ENCODE peak calls at places on chromosomes 12 and 14, in five cellular contexts. U is effector memory CD4-positive, alpha-beta T cell; M is mammary epithelial cell; Z is cardiac muscle cell; X is ascending aorta. A is an unnamed sample. For H3K4me1, the result is how much of the 10 kb centered on the place peaks cover.

GRCh38 chr12:14454098-14454907 is 88.8 kb downstream of the ATF7IP start:
- DNase-seq in U (no peak), Z (peak), M (peak), X (no peak), A (peak)

GRCh38 chr12:85920324-85920947 is 46.3 kb downstream of the NTS start:
- DNase-seq in M (peak), U (no peak), X (no peak), Z (peak), A (no peak)

GRCh38 chr14:54003064-54003463 is 46.4 kb upstream of the BMP4 start:
- DNase-seq in X (no peak), U (no peak), Z (no peak), M (no peak), A (no peak)

GRCh38 chr12:70719672-70720420 is 82.6 kb upstream of the PTPRB start:
- DNase-seq in U (no peak), M (peak), Z (peak), X (no peak), A (no peak)

GRCh38 chr12:67925077-67925476 is 64.2 kb upstream of the IFNG-AS1 start:
- DNase-seq in X (no peak), M (no peak), Z (no peak), U (no peak), A (no peak)

GRCh38 chr14:104797112-104798044 is 1.8 kb upstream of the AKT1 start:
- DNase-seq in Z (no peak), U (no peak), M (no peak), X (no peak), A (no peak)

GRCh38 chr14:91378945-91379932 is 38.4 kb downstream of the CCDC88C start:
- DNase-seq in U (no peak), Z (no peak), X (no peak), M (no peak), A (no peak)

GRCh38 chr14:100629098-100629497 is 41.9 kb upstream of the BEGAIN start:
- DNase-seq in X (no peak), Z (no peak), U (no peak), M (no peak), A (no peak)

GRCh38 chr12:25054783-25055144 is 105.9 kb upstream of the BCAT1 start:
- DNase-seq in M (peak), U (peak), X (no peak), Z (no peak), A (peak)

GRCh38 chr14:44701563-44702263 is 194.6 kb upstream of the FSCB start:
- DNase-seq in X (no peak), M (no peak), U (no peak), Z (peak), A (no peak)

GRCh38 chr12:42450248-42450647 is 124.3 kb downstream of the PPHLN1 start:
- DNase-seq in U (no peak), X (no peak), Z (peak), M (peak), A (no peak)

GRCh38 chr12:49698619-49699545 is 8.3 kb downstream of the FMNL3 start:
- DNase-seq in U (peak), X (peak), Z (peak), M (peak), A (peak)

GRCh38 chr14:65949711-65950516 is 536.3 kb upstream of the CCDC196 start:
- DNase-seq in X (no peak), U (no peak), Z (peak), M (peak), A (peak)

GRCh38 chr12:128840862-128841468 is 12.3 kb upstream of the GLT1D1 start:
- DNase-seq in Z (no peak), U (no peak), M (no peak), X (no peak), A (no peak)

GRCh38 chr12:114334395-114334794 is 71.5 kb downstream of the TBX5 start:
- DNase-seq in X (no peak), U (no peak), Z (no peak), M (no peak), A (no peak)

GRCh38 chr12:54138219-54138618 is 50.6 kb downstream of the SMUG1 start:
- DNase-seq in U (no peak), Z (no peak), M (no peak), X (no peak), A (no peak)

GRCh38 chr14:70086685-70087379 is 101.9 kb downstream of the SLC8A3 start:
- DNase-seq in U (no peak), M (peak), X (no peak), Z (peak), A (peak)

GRCh38 chr12:76611533-76611932 is 52.0 kb upstream of the OSBPL8 start:
- DNase-seq in M (peak), U (no peak), Z (peak), X (no peak), A (peak)

DNA sequence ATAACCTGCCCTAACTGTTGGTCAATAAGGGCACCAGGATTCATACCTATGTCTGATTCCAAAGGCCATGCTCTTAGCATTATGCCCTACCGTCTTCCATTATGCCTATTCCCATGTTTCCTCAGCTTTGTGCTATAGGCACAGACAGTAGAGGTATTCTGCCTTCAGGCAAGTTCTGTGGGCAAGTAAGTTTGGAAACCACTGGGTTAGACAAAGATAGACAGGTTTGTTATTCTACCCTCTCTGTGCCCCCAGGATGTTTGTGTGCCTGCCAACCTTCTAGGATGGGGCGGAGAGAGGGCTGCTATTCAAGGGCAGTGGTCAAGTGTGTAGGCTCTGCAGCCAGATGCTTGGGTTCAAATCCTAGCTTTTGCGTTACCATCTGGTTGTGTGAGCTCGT is 4.6 kb downstream of the RAPGEF3 start:
- DNase-seq in Z (no peak), X (no peak), M (peak), U (no peak), A (peak)
- H3K4me1 ChIP-seq in Z (under half), X (half or more), M (half or more), U (under half), A (under half)

DNA sequence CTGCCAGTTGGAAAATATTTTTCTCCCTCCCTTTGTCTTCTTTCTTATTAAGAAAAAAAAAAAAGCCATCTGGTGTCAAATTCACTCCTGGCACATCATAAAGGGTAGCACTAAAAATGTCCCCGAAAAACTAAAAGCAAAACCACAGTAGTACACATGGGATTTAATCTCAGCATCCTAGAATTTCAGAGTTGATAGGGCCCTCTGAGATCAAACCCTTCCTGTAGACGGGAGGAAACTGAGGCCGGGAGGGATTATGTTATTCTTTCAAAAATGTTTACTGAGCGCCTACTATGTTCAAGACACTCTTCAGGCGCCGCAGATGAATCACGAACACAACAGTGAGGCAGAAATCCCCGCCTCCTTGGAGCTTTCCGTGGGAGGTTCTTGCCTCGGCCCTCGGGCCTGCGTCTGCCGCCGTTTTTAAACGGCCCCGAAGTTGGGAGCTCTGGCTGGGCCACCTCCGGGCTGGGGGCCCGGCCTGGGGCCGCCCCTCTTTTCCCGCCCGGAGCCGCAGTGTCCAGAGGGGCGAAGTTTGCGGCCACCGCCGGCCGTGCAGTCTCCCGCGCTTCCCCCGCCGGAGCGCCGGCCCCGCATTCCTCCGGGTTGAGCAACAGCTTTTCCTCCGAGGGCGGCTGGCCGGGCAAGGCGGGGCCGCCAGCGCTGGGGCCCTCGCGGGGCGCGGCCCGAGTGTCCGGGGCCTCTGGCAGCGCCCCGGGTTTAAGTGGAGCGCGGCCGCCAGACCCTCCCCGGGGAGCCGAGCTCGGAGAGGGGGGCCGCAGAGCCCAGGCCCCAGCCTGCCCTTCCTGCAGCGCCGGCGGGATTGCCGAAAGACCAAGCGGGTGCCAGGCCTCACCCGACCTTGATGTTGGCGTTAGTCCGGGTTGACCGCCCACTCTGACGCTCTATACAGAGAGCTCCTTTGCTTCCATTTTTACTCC is 18.6 kb upstream of the CTDSP2 start:
- DNase-seq in Z (peak), M (peak), U (peak), X (peak), A (peak)
- H3K27ac ChIP-seq in Z (no peak), M (peak), U (no peak), X (peak), A (peak)

DNA sequence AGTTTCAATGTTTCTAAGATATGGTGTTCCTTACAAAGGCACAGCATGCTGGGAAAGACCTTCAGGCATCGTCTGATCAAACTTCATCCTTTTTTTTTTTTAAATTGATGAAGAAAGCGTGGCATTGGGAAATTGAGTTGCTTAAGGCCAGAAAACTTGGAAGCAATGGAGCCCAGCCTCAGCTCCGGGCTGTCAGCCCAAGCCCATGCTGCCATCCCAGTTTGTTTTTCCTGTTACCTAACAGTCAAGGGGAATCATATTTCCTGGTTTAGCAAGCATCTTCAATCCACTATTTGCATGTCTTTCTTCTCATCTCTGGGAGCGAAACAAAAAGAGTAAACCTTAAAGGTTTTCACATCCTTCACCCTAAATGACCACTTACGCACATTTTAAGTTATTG is 200.2 kb downstream of the CHST11 start:
- DNase-seq in X (no peak), Z (peak), M (no peak), U (no peak), A (no peak)
- H3K4me1 ChIP-seq in X (under half), Z (under half), M (under half), U (under half), A (under half)

GRCh38 chr14:68464716-68465115 is 328.2 kb downstream of the ZFP36L1 start:
- DNase-seq in U (no peak), Z (no peak), X (no peak), M (peak), A (peak)

GRCh38 chr14:68469208-68469713 is 323.6 kb downstream of the ZFP36L1 start:
- DNase-seq in U (no peak), X (no peak), Z (no peak), M (no peak), A (no peak)

GRCh38 chr14:68468437-68469207 is 324.2 kb downstream of the ZFP36L1 start:
- DNase-seq in U (no peak), M (peak), Z (peak), X (no peak), A (peak)

GRCh38 chr14:68467425-68467824 is 325.4 kb downstream of the ZFP36L1 start:
- DNase-seq in Z (no peak), X (no peak), M (no peak), U (no peak), A (no peak)

GRCh38 chr14:68466491-68466977 is 326.3 kb downstream of the ZFP36L1 start:
- DNase-seq in U (no peak), M (peak), Z (peak), X (no peak), A (peak)
- H3K27ac ChIP-seq in U (no peak), M (peak), Z (no peak), X (peak), A (peak)

GRCh38 chr14:93954516-93954830 is 21.9 kb downstream of the ASB2 start:
- DNase-seq in X (no peak), M (no peak), Z (no peak), U (no peak), A (no peak)
- H3K4me1 ChIP-seq in X (under half), M (under half), Z (half or more), U (half or more), A (under half)

GRCh38 chr14:102583726-102584125 is 8.7 kb upstream of the RCOR1 start:
- DNase-seq in Z (no peak), M (no peak), X (no peak), U (no peak), A (no peak)

GRCh38 chr14:102586420-102587119 is 5.9 kb upstream of the RCOR1 start:
- DNase-seq in U (no peak), Z (peak), M (no peak), X (no peak), A (no peak)

GRCh38 chr14:102581193-102581592 is 11.3 kb upstream of the RCOR1 start:
- DNase-seq in U (no peak), X (no peak), M (no peak), Z (no peak), A (no peak)

GRCh38 chr14:102588821-102589220 is 3.6 kb upstream of the RCOR1 start:
- DNase-seq in U (no peak), Z (no peak), M (no peak), X (no peak), A (peak)

DNA sequence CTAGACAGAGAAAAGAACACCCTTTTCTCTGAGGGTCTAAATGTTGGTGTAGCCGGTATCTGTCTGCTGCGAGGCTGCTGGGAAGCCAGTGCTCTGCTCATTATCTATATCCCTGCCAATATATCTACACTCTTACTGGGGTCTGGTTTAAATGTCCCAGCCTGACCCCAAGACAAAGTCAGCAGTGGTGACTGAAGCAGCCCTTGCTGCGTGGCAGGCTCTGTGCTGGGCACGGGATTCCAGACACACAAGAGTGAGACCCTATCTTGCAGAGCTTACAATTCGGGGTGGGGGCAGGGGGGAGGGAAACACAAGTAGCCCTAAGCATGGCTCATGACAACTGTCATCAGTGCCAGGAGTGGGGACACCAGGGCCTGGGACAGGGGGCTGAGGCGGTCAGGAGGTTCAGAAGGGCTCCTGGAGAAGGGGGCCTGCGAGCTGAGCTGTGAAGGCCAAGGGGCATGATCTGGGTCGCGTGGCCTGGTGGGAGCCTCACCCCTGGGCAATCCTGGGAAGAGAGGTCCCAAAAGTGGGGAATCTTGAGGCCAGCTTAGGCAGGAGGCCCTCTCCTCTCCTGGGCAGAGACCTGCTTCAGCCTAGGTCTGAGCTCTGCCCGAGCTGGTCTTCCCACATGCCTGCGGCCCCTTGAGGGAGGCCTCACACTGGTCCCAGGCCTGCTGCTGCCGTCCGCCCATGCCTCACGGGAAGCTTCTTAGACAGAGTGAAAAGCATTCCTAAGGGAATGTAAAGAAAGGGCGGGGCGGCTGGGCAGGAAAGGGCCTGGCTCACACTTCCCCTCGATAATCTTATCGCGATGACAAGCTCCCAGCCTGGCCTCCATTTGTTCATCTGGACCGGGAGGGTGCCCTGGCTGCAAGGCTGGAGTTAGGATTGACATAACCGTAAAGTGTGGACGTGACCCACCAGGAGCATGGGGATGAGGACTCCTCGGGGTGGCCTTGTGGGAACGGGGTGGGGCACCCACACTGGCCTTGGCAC is 7.3 kb upstream of the RCOR1 start:
- DNase-seq in U (no peak), M (no peak), Z (peak), X (no peak), A (peak)
- H3K27ac ChIP-seq in U (no peak), M (no peak), Z (peak), X (no peak), A (peak)

DNA sequence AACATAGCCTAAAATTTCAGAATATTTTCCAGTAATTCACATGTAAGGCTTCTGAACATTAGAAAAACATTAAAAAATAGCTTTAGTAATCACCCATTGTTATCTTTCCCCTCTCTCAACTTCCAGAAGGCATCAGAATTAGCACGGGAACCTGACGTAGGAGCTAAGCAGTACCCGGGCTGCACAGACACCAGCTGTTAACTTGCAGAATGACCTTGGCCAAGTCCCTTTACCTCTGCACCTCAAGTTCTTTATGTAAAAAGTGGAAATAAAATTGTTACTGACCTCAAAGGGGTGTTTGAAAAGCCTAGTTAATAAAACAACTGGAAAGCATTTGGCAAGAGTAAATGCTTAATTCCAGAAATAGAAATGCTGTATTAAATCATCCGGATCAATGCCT is 7.2 kb downstream of the TPH2 start:
- DNase-seq in X (no peak), M (no peak), U (no peak), Z (no peak), A (no peak)
- H3K4me1 ChIP-seq in X (under half), M (under half), U (under half), Z (under half), A (under half)

A was measured in foreskin keratinocyte.